ENCODE peak calls at places on chromosome 14, in four cellular contexts. K, M, N and B are unnamed samples.

GRCh38 chr14:37588667-37588955 is 6.4 kb downstream of the FOXA1 start:
- DNase-seq in K (no peak), M (peak; percentile 55), N (no peak), B (no peak)

GRCh38 chr14:23052182-23052623 is 5.1 kb downstream of the CDH24 start:
- DNase-seq in N (no peak), M (no peak), K (no peak), B (no peak)

GRCh38 chr14:39265032-39265431 is 31.3 kb downstream of the MIA2 start:
- DNase-seq in N (no peak), K (peak; percentile 44), M (no peak), B (peak; percentile 7)

GRCh38 chr14:58199726-58200479 is at the start of gene ACTR10:
- DNase-seq in M (peak; percentile 92), N (peak; percentile 93), K (peak; percentile 70), B (peak; percentile 91)

GRCh38 chr14:22544406-22544805 is 44.6 kb downstream of the DAD1 start:
- DNase-seq in K (no peak), N (no peak), M (no peak), B (no peak)

GRCh38 chr14:75439989-75440388 is 12.2 kb downstream of the JDP2 start:
- DNase-seq in M (no peak), N (no peak), K (no peak), B (no peak)

GRCh38 chr14:22200977-22201605 is 387.9 kb downstream of the DAD1 start:
- DNase-seq in N (no peak), M (no peak), K (peak; percentile 40), B (peak; percentile 58)

GRCh38 chr14:33254876-33255275 is 316.2 kb downstream of the NPAS3 start:
- DNase-seq in N (no peak), M (no peak), K (no peak), B (no peak)

GRCh38 chr14:31934767-31935266 is 142.3 kb upstream of the ARHGAP5 start:
- DNase-seq in N (no peak), M (peak; percentile 73), K (peak; percentile 58), B (peak; percentile 88)

GRCh38 chr14:38404100-38404541 is 148.2 kb upstream of the CLEC14A start:
- DNase-seq in N (no peak), M (no peak), K (peak; percentile 95), B (no peak)

GRCh38 chr14:73712540-73713141 is 1.5 kb downstream of the PNMA1 start:
- DNase-seq in M (peak; percentile 25), N (no peak), K (no peak), B (peak; percentile 71)

GRCh38 chr14:97844042-97844441 is 1046.9 kb downstream of the VRK1 start:
- DNase-seq in M (no peak), N (no peak), K (no peak), B (no peak)

GRCh38 chr14:60274448-60274847 is 25.4 kb downstream of the PPM1A start:
- DNase-seq in K (no peak), N (no peak), M (no peak), B (no peak)

GRCh38 chr14:83779266-83779665 is 1750.7 kb upstream of the FLRT2 start:
- DNase-seq in K (peak; percentile 16), M (no peak), N (no peak), B (no peak)

GRCh38 chr14:36227802-36228201 is 51.3 kb upstream of the PTCSC3 start:
- DNase-seq in M (peak; percentile 50), K (no peak), N (no peak), B (peak; percentile 17)

GRCh38 chr14:92470215-92470614 is 43.4 kb upstream of the RIN3 start:
- DNase-seq in N (no peak), K (peak; percentile 96), M (no peak), B (no peak)

GRCh38 chr14:104756477-104757237 is 3.7 kb downstream of the SIVA1 start:
- DNase-seq in N (no peak), M (no peak), K (no peak), B (no peak)

GRCh38 chr14:104385189-104386135 is 194.1 kb upstream of the C14orf180 start:
- DNase-seq in N (peak; percentile 3), K (no peak), M (no peak), B (no peak)

GRCh38 chr14:99522457-99522891 is 41.3 kb downstream of the CCNK start:
- DNase-seq in K (peak; percentile 60), M (no peak), N (no peak), B (no peak)

GRCh38 chr14:35532783-35533356 is 1.1 kb upstream of the INSM2 start:
- DNase-seq in K (no peak), N (no peak), M (no peak), B (peak; percentile 3)

GRCh38 chr14:73238262-73238852 is 1.1 kb downstream of the PAPLN start:
- DNase-seq in N (no peak), M (no peak), K (peak; percentile 70), B (peak; percentile 23)

GRCh38 chr14:95886366-95886765 is 9.7 kb downstream of the TUNAR start:
- DNase-seq in K (no peak), N (no peak), M (no peak), B (no peak)

GRCh38 chr14:103594265-103594664 is 31.5 kb downstream of the COA8 start:
- DNase-seq in M (no peak), N (no peak), K (peak; percentile 63), B (no peak)

GRCh38 chr14:102500190-102500661 is 9.3 kb downstream of the ANKRD9 start:
- DNase-seq in M (no peak), K (peak; percentile 86), N (no peak), B (no peak)

GRCh38 chr14:102019141-102019540 is 54.8 kb downstream of the DYNC1H1 start:
- DNase-seq in M (no peak), N (no peak), K (no peak), B (no peak)

GRCh38 chr14:49945448-49946319 is 52.8 kb downstream of the ARF6 start:
- DNase-seq in M (no peak), N (no peak), K (no peak), B (peak; percentile 54)

GRCh38 chr14:59678352-59678751 is 101.7 kb upstream of the CCDC175 start:
- DNase-seq in K (no peak), M (no peak), N (no peak), B (no peak)

GRCh38 chr14:31320922-31321779 is 99.2 kb downstream of the HEATR5A start:
- DNase-seq in K (no peak), N (no peak), M (no peak), B (no peak)

DNA sequence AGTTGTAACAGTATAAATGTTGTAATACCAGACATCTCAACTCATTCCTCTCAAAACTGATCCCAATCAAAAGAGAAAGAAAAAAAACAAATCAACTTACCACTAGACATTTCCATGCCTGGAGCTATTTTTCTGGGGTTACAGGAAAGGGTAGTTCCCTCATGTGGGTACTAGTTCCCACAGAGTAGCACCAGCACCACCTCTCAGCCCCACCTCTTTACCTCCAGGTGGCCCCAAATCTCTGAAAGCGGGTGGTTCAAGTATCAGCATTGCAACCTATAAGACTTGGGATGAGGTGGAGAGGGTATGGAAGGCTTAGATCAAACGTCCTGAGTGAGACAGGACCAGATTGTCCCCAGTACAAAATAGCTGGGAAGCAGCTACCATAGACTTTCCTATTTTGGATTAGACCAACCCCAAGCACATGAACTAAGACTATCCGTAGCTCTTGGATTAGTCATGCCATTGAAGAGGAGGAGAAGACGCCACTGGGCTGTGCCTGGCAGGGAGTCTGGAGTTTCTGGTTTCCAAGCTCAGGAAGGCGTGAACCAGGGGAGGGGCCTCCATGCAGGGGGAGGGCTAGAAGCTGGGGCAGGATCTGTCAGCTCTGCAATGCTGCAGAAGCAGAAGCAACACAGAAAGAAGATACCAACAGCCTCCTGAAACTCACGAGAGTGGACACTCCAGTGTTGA is at the start of gene SLC39A2:
- DNase-seq in N (no peak), K (peak; percentile 77), M (peak; percentile 92), B (no peak)
- H3K4me3 ChIP-seq in N (no peak within 1 kb of the TSS), K (no peak within 1 kb of the TSS), M (no peak within 1 kb of the TSS), B (no peak within 1 kb of the TSS)

GRCh38 chr14:94707494-94707893 is 62.4 kb downstream of the GSC start:
- DNase-seq in K (no peak), N (no peak), M (no peak), B (no peak)
- H3K4me3 ChIP-seq in K (no peak overlapping the region), N (no peak overlapping the region), M (no peak overlapping the region), B (no peak overlapping the region)

GRCh38 chr14:100810861-100811461 is 15.0 kb upstream of the MEG3 start:
- DNase-seq in K (peak; percentile 15), N (no peak), M (no peak), B (no peak)
- H3K4me3 ChIP-seq in K (no peak overlapping the region), N (no peak overlapping the region), M (no peak overlapping the region), B (no peak overlapping the region)

GRCh38 chr14:20583908-20584307 is 3.9 kb downstream of the RNASE11 start:
- DNase-seq in N (no peak), M (no peak), K (no peak), B (no peak)

GRCh38 chr14:20578325-20578724 is 9.5 kb downstream of the RNASE11 start:
- DNase-seq in K (no peak), N (no peak), M (no peak), B (no peak)

GRCh38 chr14:20583142-20583541 is 4.7 kb downstream of the RNASE11 start:
- DNase-seq in M (no peak), K (no peak), N (no peak), B (no peak)

GRCh38 chr14:20580242-20580641 is 7.6 kb downstream of the RNASE11 start:
- DNase-seq in M (no peak), K (no peak), N (no peak), B (no peak)

DNA sequence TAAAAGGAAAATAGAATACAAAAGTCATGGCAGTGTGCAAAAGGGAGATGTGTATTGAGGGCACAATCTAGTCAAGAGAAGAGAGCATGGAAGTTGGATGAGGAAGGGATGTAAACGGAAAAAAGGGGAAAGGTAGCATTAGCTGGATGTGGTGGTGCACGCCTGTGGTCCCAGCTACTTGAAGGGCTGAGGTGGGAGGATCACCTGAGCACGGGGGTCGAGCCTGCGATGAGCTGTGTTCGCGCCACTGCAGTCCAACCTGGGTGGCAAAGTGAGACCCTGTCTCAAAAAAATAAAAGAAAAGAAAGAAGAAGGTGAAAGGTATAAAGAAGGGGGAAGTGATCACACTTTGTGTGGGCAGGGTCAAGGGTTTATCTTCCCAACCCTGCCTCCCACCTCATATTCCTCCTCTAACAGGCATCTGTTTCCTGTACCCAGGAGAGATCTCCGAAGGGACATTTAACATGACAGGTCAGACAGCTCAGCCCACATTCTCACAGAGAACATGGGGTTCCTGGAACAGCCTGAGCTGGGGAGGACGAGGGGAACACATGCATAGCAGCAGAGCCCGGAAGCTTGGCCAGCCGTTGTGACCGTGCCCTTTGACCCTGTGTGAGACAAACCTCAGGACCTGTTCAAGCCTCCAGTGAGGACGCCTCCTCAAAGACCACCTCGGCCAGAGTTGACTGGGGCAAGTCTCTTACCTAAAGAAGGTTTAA is 8.9 kb downstream of the RNASE11 start:
- DNase-seq in M (no peak), K (no peak), N (no peak), B (no peak)
- H3K4me3 ChIP-seq in M (no peak overlapping the region), K (no peak overlapping the region), N (no peak overlapping the region), B (no peak overlapping the region)

GRCh38 chr14:62546862-62547474 is 498.3 kb downstream of the KCNH5 start:
- DNase-seq in M (no peak), K (no peak), N (no peak), B (no peak)
- H3K4me3 ChIP-seq in M (no peak overlapping the region), K (no peak overlapping the region), N (no peak overlapping the region), B (no peak overlapping the region)

GRCh38 chr14:68949236-68949965 is 29.7 kb downstream of the ACTN1 start:
- DNase-seq in N (no peak), K (no peak), M (no peak), B (no peak)
- H3K4me3 ChIP-seq in N (no peak overlapping the region), K (no peak overlapping the region), M (no peak overlapping the region), B (no peak overlapping the region)